ENCODE peak calls at places on chromosomes 12 and 14, in six cellular contexts. F is tibial nerve; Z is AG09309; O is SW480; I is activated T-cell treated with anti-CD3 and anti-CD28 coated beads, Interleukin-2, amount 50 U/mL, for 4 hours; C is DMS 273 treated with DMSO at 0.1 percent for 48 hours. N is an unnamed sample.

GRCh38 chr12:3595721-3596120 is 104.7 kb downstream of the PRMT8 start:
- DNase-seq in F (no peak), Z (no peak), O (peak; percentile 35), I (no peak), C (no peak), N (no peak)

GRCh38 chr14:64834965-64835364 is 44.7 kb downstream of the SPTB start:
- DNase-seq in F (no peak), Z (no peak), O (no peak), I (no peak), C (no peak), N (no peak)

GRCh38 chr12:7395950-7396349 is 48.0 kb downstream of the CD163L1 start:
- DNase-seq in F (no peak), Z (no peak), O (peak; percentile 22), I (no peak), C (no peak), N (no peak)

GRCh38 chr14:104072586-104072985 is 12.9 kb upstream of the ASPG start:
- DNase-seq in F (no peak), Z (no peak), O (no peak), I (no peak), C (no peak), N (no peak)

GRCh38 chr12:132160671-132161045 is 16.4 kb downstream of the NOC4L start:
- DNase-seq in F (no peak), Z (no peak), O (no peak), I (no peak), C (no peak), N (no peak)

GRCh38 chr14:101474563-101475467 is 86.5 kb upstream of the DIO3 start:
- DNase-seq in F (no peak), Z (no peak), O (peak; percentile 28), I (no peak), C (no peak), N (no peak)

GRCh38 chr14:31418440-31418839 is 1.9 kb downstream of the HEATR5A start:
- DNase-seq in F (no peak), Z (no peak), O (no peak), I (no peak), C (no peak), N (no peak)

GRCh38 chr14:24051162-24051788 is 534 bp upstream of the CARMIL3 start:
- DNase-seq in F (no peak), Z (no peak), O (no peak), I (no peak), C (no peak), N (peak; percentile 75)

GRCh38 chr14:64464695-64465094 is 604 bp upstream of the AKAP5 start:
- DNase-seq in F (no peak), Z (no peak), O (peak; percentile 15), I (no peak), C (no peak), N (peak; percentile 60)

GRCh38 chr12:122732170-122732569 is 1.5 kb upstream of the HCAR1 start:
- DNase-seq in F (no peak), Z (no peak), O (no peak), I (no peak), C (no peak), N (no peak)

GRCh38 chr12:11228268-11228879 is 41.1 kb downstream of the PRB3 start:
- DNase-seq in F (no peak), Z (no peak), O (peak; percentile 74), I (no peak), C (no peak), N (peak; percentile 41)

GRCh38 chr12:126338031-126338441 is 1272.8 kb downstream of the AACS start:
- DNase-seq in F (no peak), Z (peak; percentile 79), O (no peak), I (no peak), C (no peak), N (no peak)

GRCh38 chr14:79318371-79318770 is 892.9 kb downstream of the DIO2 start:
- DNase-seq in F (no peak), Z (peak; percentile 17), O (no peak), I (no peak), C (no peak), N (no peak)

GRCh38 chr12:3732901-3733300 is 20.0 kb downstream of the CRACR2A start:
- DNase-seq in F (no peak), Z (no peak), O (peak; percentile 14), I (no peak), C (no peak), N (no peak)

GRCh38 chr12:118448341-118448740 is 72.0 kb downstream of the SUDS3 start:
- DNase-seq in F (no peak), Z (no peak), O (no peak), I (no peak), C (no peak), N (no peak)

GRCh38 chr12:131865196-131865875 is 29.1 kb upstream of the ULK1 start:
- DNase-seq in F (no peak), Z (no peak), O (peak; percentile 83), I (no peak), C (no peak), N (peak; percentile 20)

GRCh38 chr14:70257526-70257925 is 68.8 kb upstream of the SLC8A3 start:
- DNase-seq in F (no peak), Z (no peak), O (peak; percentile 25), I (no peak), C (no peak), N (peak; percentile 61)

GRCh38 chr12:118053071-118053985 is 7.7 kb downstream of the WSB2 start:
- DNase-seq in F (no peak), Z (no peak), O (no peak), I (no peak), C (no peak), N (no peak)

GRCh38 chr14:73231874-73232851 is 5.1 kb upstream of the PAPLN start:
- DNase-seq in F (no peak), Z (no peak), O (peak; percentile 26), I (no peak), C (no peak), N (peak; percentile 85)

GRCh38 chr12:43942379-43942778 is 106.5 kb downstream of the TMEM117 start:
- DNase-seq in F (no peak), Z (no peak), O (no peak), I (no peak), C (no peak), N (no peak)